ENCODE peak calls at places on chromosome 7, in five cellular contexts. One of them, this sample, is unnamed.

GRCh38 chr7:101185258-101185839 is 5.3 kb upstream of the NAT16 start:
- DNase-seq in GM13977: no peak
- DNase-seq in BE2C: no peak
- DNase-seq in PC-3: no peak
- DNase-seq in upper lobe of right lung: no peak
- DNase-seq in this sample: no peak

GRCh38 chr7:23927709-23928108 is 217.7 kb downstream of the STK31 start:
- DNase-seq in GM13977: no peak
- DNase-seq in BE2C: no peak
- DNase-seq in PC-3: no peak
- DNase-seq in upper lobe of right lung: no peak
- DNase-seq in this sample: no peak

GRCh38 chr7:80107278-80107677 is 27.4 kb upstream of the GNAI1 start:
- DNase-seq in GM13977: no peak
- DNase-seq in BE2C: no peak
- DNase-seq in PC-3: no peak
- DNase-seq in upper lobe of right lung: no peak
- DNase-seq in this sample: no peak

GRCh38 chr7:133641436-133641835 is 388.6 kb downstream of the EXOC4 start:
- DNase-seq in GM13977: no peak
- DNase-seq in BE2C: no peak
- DNase-seq in PC-3: peak; percentile 19
- DNase-seq in upper lobe of right lung: no peak
- DNase-seq in this sample: no peak

GRCh38 chr7:65475734-65476319 is 102.2 kb downstream of the ZNF92 start:
- DNase-seq in GM13977: no peak
- DNase-seq in BE2C: no peak
- DNase-seq in PC-3: peak; percentile 70
- DNase-seq in upper lobe of right lung: no peak
- DNase-seq in this sample: peak; percentile 5

GRCh38 chr7:35513192-35513591 is 181.7 kb downstream of the HERPUD2 start:
- DNase-seq in GM13977: no peak
- DNase-seq in BE2C: no peak
- DNase-seq in PC-3: no peak
- DNase-seq in upper lobe of right lung: no peak
- DNase-seq in this sample: no peak

GRCh38 chr7:71409550-71410157 is 277.7 kb downstream of the GALNT17 start:
- DNase-seq in GM13977: no peak
- DNase-seq in BE2C: no peak
- DNase-seq in PC-3: no peak
- DNase-seq in upper lobe of right lung: no peak
- DNase-seq in this sample: no peak

GRCh38 chr7:123480107-123480506 is 54.3 kb downstream of the IQUB start:
- DNase-seq in GM13977: no peak
- DNase-seq in BE2C: no peak
- DNase-seq in PC-3: no peak
- DNase-seq in upper lobe of right lung: no peak
- DNase-seq in this sample: no peak

GRCh38 chr7:36304099-36304425 is 85.6 kb upstream of the ANLN start:
- DNase-seq in GM13977: no peak
- DNase-seq in BE2C: no peak
- DNase-seq in PC-3: no peak
- DNase-seq in upper lobe of right lung: no peak
- DNase-seq in this sample: no peak

GRCh38 chr7:28096713-28097112 is 83.9 kb downstream of the JAZF1 start:
- DNase-seq in GM13977: peak; percentile 75
- DNase-seq in BE2C: peak; percentile 64
- DNase-seq in PC-3: peak; percentile 71
- DNase-seq in upper lobe of right lung: no peak
- DNase-seq in this sample: peak; percentile 58

GRCh38 chr7:79507161-79507560 is 53.7 kb upstream of the MAGI2 start:
- DNase-seq in GM13977: no peak
- DNase-seq in BE2C: no peak
- DNase-seq in PC-3: no peak
- DNase-seq in upper lobe of right lung: no peak
- DNase-seq in this sample: no peak

GRCh38 chr7:412731-413356 is 106.8 kb downstream of the PDGFA start:
- DNase-seq in GM13977: no peak
- DNase-seq in BE2C: no peak
- DNase-seq in PC-3: no peak
- DNase-seq in upper lobe of right lung: no peak
- DNase-seq in this sample: no peak

GRCh38 chr7:115300228-115300870 is 378.5 kb downstream of the MDFIC start:
- DNase-seq in GM13977: no peak
- DNase-seq in BE2C: no peak
- DNase-seq in PC-3: peak; percentile 29
- DNase-seq in upper lobe of right lung: no peak
- DNase-seq in this sample: no peak

GRCh38 chr7:99588868-99589267 is 9.2 kb upstream of the TMEM225B start:
- DNase-seq in GM13977: no peak
- DNase-seq in BE2C: no peak
- DNase-seq in PC-3: no peak
- DNase-seq in upper lobe of right lung: no peak
- DNase-seq in this sample: no peak

GRCh38 chr7:22356855-22357310 is at the start of gene RAPGEF5:
- DNase-seq in GM13977: peak; percentile 73
- DNase-seq in BE2C: peak; percentile 71
- DNase-seq in PC-3: peak; percentile 67
- DNase-seq in upper lobe of right lung: peak; percentile 81
- DNase-seq in this sample: peak; percentile 40

GRCh38 chr7:55121249-55121648 is 102.4 kb downstream of the EGFR start:
- DNase-seq in GM13977: no peak
- DNase-seq in BE2C: no peak
- DNase-seq in PC-3: no peak
- DNase-seq in upper lobe of right lung: no peak
- DNase-seq in this sample: no peak

DNA sequence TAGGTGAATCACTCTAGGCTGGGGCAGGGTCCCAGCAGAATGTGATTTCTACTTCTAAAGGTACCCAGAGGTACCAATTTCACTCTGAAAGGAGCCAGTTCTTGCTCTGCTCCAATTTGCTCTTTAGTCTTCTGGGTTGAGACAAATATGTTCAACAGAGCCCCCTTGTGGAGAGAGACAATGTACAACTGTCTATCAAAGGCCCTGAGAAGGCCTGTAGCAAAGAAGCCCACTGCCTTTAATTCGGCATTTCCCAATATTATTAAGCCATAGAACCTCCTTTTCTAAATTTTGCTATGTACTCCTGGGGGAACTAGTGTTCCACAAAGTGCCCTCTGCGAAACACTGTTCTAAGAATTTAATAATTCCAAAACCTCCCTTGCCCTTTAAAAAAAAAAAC is 161.0 kb upstream of the BMPER start:
- DNase-seq in GM13977: peak; percentile 40
- DNase-seq in BE2C: peak; percentile 21
- DNase-seq in PC-3: peak; percentile 42
- DNase-seq in upper lobe of right lung: no peak
- DNase-seq in this sample: peak; percentile 28
- TF ChIP-seq CTCF in GM13977: peak; percentile 41
- TF ChIP-seq CTCF in BE2C: peak; percentile 61
- TF ChIP-seq CTCF in PC-3: peak; percentile 55
- TF ChIP-seq CTCF in upper lobe of right lung: peak; percentile 40
- TF ChIP-seq CTCF in this sample: peak; percentile 43

GRCh38 chr7:116988363-116988989 is 35.2 kb downstream of the ST7 start:
- DNase-seq in GM13977: no peak
- DNase-seq in BE2C: no peak
- DNase-seq in PC-3: peak; percentile 36
- DNase-seq in upper lobe of right lung: no peak
- DNase-seq in this sample: no peak
- TF ChIP-seq CTCF in GM13977: peak; percentile 16
- TF ChIP-seq CTCF in BE2C: no peak
- TF ChIP-seq CTCF in PC-3: peak; percentile 60
- TF ChIP-seq CTCF in upper lobe of right lung: peak; percentile 49
- TF ChIP-seq CTCF in this sample: peak; percentile 62

GRCh38 chr7:139317954-139318505 is 23.1 kb upstream of the FMC1 start:
- DNase-seq in GM13977: no peak
- DNase-seq in BE2C: no peak
- DNase-seq in PC-3: no peak
- DNase-seq in upper lobe of right lung: no peak
- DNase-seq in this sample: no peak

GRCh38 chr7:139321071-139321745 is 19.9 kb upstream of the FMC1 start:
- DNase-seq in GM13977: no peak
- DNase-seq in BE2C: no peak
- DNase-seq in PC-3: peak; percentile 43
- DNase-seq in upper lobe of right lung: no peak
- DNase-seq in this sample: no peak
- TF ChIP-seq CTCF in GM13977: peak; percentile 48
- TF ChIP-seq CTCF in BE2C: peak; percentile 38
- TF ChIP-seq CTCF in PC-3: peak; percentile 54
- TF ChIP-seq CTCF in upper lobe of right lung: no peak
- TF ChIP-seq CTCF in this sample: no peak

GRCh38 chr7:31126976-31127375 is 74.9 kb downstream of the ADCYAP1R1 start:
- DNase-seq in GM13977: no peak
- DNase-seq in BE2C: no peak
- DNase-seq in PC-3: peak; percentile 43
- DNase-seq in upper lobe of right lung: no peak
- DNase-seq in this sample: no peak
- TF ChIP-seq CTCF in GM13977: no peak
- TF ChIP-seq CTCF in BE2C: peak; percentile 18
- TF ChIP-seq CTCF in PC-3: peak; percentile 59
- TF ChIP-seq CTCF in upper lobe of right lung: no peak
- TF ChIP-seq CTCF in this sample: peak; percentile 24

GRCh38 chr7:4645241-4645640 is 36.9 kb upstream of the FOXK1 start:
- DNase-seq in GM13977: no peak
- DNase-seq in BE2C: no peak
- DNase-seq in PC-3: no peak
- DNase-seq in upper lobe of right lung: no peak
- DNase-seq in this sample: no peak

GRCh38 chr7:4642468-4643203 is 39.5 kb upstream of the FOXK1 start:
- DNase-seq in GM13977: no peak
- DNase-seq in BE2C: no peak
- DNase-seq in PC-3: no peak
- DNase-seq in upper lobe of right lung: no peak
- DNase-seq in this sample: no peak

GRCh38 chr7:4641667-4642467 is 40.2 kb upstream of the FOXK1 start:
- DNase-seq in GM13977: peak; percentile 98
- DNase-seq in BE2C: peak; percentile 94
- DNase-seq in PC-3: peak; percentile 95
- DNase-seq in upper lobe of right lung: peak; percentile 97
- DNase-seq in this sample: peak; percentile 26

GRCh38 chr7:4638781-4639575 is 43.1 kb upstream of the FOXK1 start:
- DNase-seq in GM13977: no peak
- DNase-seq in BE2C: no peak
- DNase-seq in PC-3: no peak
- DNase-seq in upper lobe of right lung: no peak
- DNase-seq in this sample: no peak

DNA sequence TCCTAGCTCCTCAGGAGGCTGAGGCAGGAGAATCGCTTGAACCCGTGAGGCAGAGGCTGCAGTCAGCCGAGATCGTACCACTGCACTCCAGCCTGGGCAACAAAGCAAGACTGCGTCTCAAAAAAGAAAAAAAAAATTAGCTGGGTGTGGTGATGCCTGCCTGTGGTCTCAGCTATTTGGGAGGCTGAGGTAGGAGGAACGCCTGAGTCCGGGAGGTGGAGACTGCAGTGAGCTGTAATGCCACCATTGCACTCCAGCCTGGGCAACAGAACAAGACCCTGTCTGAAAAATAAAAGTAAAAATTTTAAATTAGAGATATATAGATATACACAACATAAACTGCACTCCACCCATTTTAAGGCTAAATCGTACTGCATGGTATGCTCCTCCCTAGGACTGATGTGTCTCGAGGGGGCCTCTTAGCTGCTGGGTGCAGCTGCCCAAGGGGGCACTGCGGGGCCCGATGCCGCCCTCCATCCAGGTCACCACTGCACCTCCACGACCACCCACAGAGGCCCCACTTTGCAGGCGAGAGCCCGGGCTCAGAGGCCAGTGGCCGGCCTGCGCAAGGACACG is 40.9 kb upstream of the FOXK1 start:
- DNase-seq in GM13977: no peak
- DNase-seq in BE2C: no peak
- DNase-seq in PC-3: no peak
- DNase-seq in upper lobe of right lung: no peak
- DNase-seq in this sample: no peak
- TF ChIP-seq CTCF in GM13977: no peak
- TF ChIP-seq CTCF in BE2C: no peak
- TF ChIP-seq CTCF in PC-3: no peak
- TF ChIP-seq CTCF in upper lobe of right lung: no peak
- TF ChIP-seq CTCF in this sample: no peak

GRCh38 chr7:153891990-153892389 is 160.2 kb upstream of the DPP6 start:
- DNase-seq in GM13977: no peak
- DNase-seq in BE2C: no peak
- DNase-seq in PC-3: no peak
- DNase-seq in upper lobe of right lung: no peak
- DNase-seq in this sample: no peak

GRCh38 chr7:153887756-153888591 is 164.2 kb upstream of the DPP6 start:
- DNase-seq in GM13977: no peak
- DNase-seq in BE2C: peak; percentile 11
- DNase-seq in PC-3: no peak
- DNase-seq in upper lobe of right lung: no peak
- DNase-seq in this sample: peak; percentile 5

GRCh38 chr7:153886121-153886505 is 166.1 kb upstream of the DPP6 start:
- DNase-seq in GM13977: no peak
- DNase-seq in BE2C: no peak
- DNase-seq in PC-3: no peak
- DNase-seq in upper lobe of right lung: no peak
- DNase-seq in this sample: no peak

GRCh38 chr7:153886506-153887391 is 165.4 kb upstream of the DPP6 start:
- DNase-seq in GM13977: no peak
- DNase-seq in BE2C: peak; percentile 45
- DNase-seq in PC-3: no peak
- DNase-seq in upper lobe of right lung: no peak
- DNase-seq in this sample: peak; percentile 22
- TF ChIP-seq CTCF in GM13977: no peak
- TF ChIP-seq CTCF in BE2C: no peak
- TF ChIP-seq CTCF in PC-3: no peak
- TF ChIP-seq CTCF in upper lobe of right lung: no peak
- TF ChIP-seq CTCF in this sample: peak; percentile 18

DNA sequence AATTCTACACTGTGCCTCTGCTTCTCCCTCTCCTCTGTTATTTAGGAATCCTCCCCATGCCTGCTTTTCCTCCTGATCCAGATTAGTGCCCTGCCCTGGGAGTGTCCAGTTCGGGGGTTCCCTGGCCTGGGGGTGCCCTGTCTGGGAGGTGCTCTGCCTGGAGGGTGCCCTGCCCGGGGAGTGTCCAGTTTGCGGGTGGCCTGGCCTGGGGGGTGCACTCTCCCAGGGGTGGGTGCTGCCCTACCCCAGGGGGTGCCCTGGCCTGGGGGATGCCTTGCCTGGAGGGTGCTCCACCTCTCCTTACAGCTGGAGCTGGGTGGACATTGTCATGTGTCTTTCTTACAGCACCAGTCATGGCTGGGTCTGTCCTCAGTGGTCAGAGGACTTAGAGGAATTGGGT is 20.2 kb downstream of the RAMP3 start:
- DNase-seq in GM13977: no peak
- DNase-seq in BE2C: no peak
- DNase-seq in PC-3: no peak
- DNase-seq in upper lobe of right lung: peak; percentile 59
- DNase-seq in this sample: no peak
- TF ChIP-seq CTCF in GM13977: no peak
- TF ChIP-seq CTCF in BE2C: no peak
- TF ChIP-seq CTCF in PC-3: no peak
- TF ChIP-seq CTCF in upper lobe of right lung: no peak
- TF ChIP-seq CTCF in this sample: no peak

This sample was measured in endothelial cell.